ENCODE peak calls at places on chromosome 11, in four cellular contexts. B is CD4-positive, alpha-beta T cell; V is AG09309; W is left ventricle myocardium inferior. J is an unnamed sample.

GRCh38 chr11:93570759-93571413 is 27.7 kb upstream of the SMCO4 start:
- DNase-seq in V (peak; percentile 41), W (no peak), B (no peak), J (peak; percentile 32)

GRCh38 chr11:66011239-66011784 is 496 bp upstream of the CST6 start:
- DNase-seq in W (no peak), V (no peak), B (no peak), J (no peak)

GRCh38 chr11:116373107-116373506 is 399.7 kb downstream of the BUD13 start:
- DNase-seq in W (no peak), B (no peak), V (no peak), J (no peak)

GRCh38 chr11:130315354-130315970 is 745 bp upstream of the ZBTB44 start:
- DNase-seq in B (peak; percentile 41), V (no peak), W (peak; percentile 18), J (peak; percentile 22)

GRCh38 chr11:44622721-44623258 is 57.3 kb downstream of the CD82 start:
- DNase-seq in W (no peak), V (no peak), B (no peak), J (no peak)

GRCh38 chr11:118791961-118792578 is 1.1 kb upstream of the DDX6 start:
- DNase-seq in B (peak; percentile 30), W (no peak), V (no peak), J (peak; percentile 62)

GRCh38 chr11:3913921-3914320 is 58.5 kb downstream of the STIM1 start:
- DNase-seq in V (no peak), W (no peak), B (no peak), J (peak; percentile 44)

GRCh38 chr11:2609345-2609744 is 90.4 kb downstream of the KCNQ1OT1 start:
- DNase-seq in B (no peak), V (no peak), W (no peak), J (no peak)

GRCh38 chr11:69433741-69434140 is 47.7 kb upstream of the LINC01488 start:
- DNase-seq in V (no peak), B (no peak), W (peak; percentile 11), J (no peak)

GRCh38 chr11:45158891-45159605 is 12.6 kb downstream of the PRDM11 start:
- DNase-seq in B (no peak), V (no peak), W (no peak), J (no peak)

GRCh38 chr11:132300283-132300682 is 929.9 kb downstream of the NTM start:
- DNase-seq in W (no peak), B (no peak), V (no peak), J (peak; percentile 21)

GRCh38 chr11:126139541-126140091 is 71.8 kb downstream of the RPUSD4 start:
- DNase-seq in B (no peak), W (peak; percentile 53), V (no peak), J (no peak)

GRCh38 chr11:128318856-128319474 is 268.4 kb downstream of the ETS1 start:
- DNase-seq in B (peak; percentile 27), V (no peak), W (no peak), J (no peak)

GRCh38 chr11:489610-490185 is 17.3 kb downstream of the RNH1 start:
- DNase-seq in V (no peak), W (no peak), B (no peak), J (no peak)

GRCh38 chr11:113828186-113828585 is 47.2 kb downstream of the USP28 start:
- DNase-seq in W (no peak), B (no peak), V (no peak), J (no peak)

GRCh38 chr11:59173080-59173963 is 1.4 kb downstream of the DTX4 start:
- DNase-seq in V (no peak), W (no peak), B (no peak), J (peak; percentile 20)

GRCh38 chr11:131038597-131038996 is 122.3 kb upstream of the SNX19 start:
- DNase-seq in W (no peak), B (no peak), V (no peak), J (peak; percentile 42)

GRCh38 chr11:115672999-115673411 is 168.8 kb upstream of the CADM1 start:
- DNase-seq in V (peak; percentile 67), W (peak; percentile 30), B (no peak), J (peak; percentile 7)

GRCh38 chr11:61869636-61870428 is 21.5 kb downstream of the FADS3 start:
- DNase-seq in B (no peak), V (no peak), W (no peak), J (no peak)

GRCh38 chr11:118609380-118610219 is 2.2 kb downstream of the PHLDB1 start:
- DNase-seq in B (peak; percentile 4), W (no peak), V (no peak), J (peak; percentile 31)

GRCh38 chr11:70703141-70704052 is 305.1 kb downstream of the CTTN start:
- DNase-seq in B (no peak), W (no peak), V (no peak), J (no peak)

GRCh38 chr11:21933095-21933494 is 259.8 kb upstream of the ANO5 start:
- DNase-seq in B (no peak), V (no peak), W (no peak), J (peak; percentile 11)

DNA sequence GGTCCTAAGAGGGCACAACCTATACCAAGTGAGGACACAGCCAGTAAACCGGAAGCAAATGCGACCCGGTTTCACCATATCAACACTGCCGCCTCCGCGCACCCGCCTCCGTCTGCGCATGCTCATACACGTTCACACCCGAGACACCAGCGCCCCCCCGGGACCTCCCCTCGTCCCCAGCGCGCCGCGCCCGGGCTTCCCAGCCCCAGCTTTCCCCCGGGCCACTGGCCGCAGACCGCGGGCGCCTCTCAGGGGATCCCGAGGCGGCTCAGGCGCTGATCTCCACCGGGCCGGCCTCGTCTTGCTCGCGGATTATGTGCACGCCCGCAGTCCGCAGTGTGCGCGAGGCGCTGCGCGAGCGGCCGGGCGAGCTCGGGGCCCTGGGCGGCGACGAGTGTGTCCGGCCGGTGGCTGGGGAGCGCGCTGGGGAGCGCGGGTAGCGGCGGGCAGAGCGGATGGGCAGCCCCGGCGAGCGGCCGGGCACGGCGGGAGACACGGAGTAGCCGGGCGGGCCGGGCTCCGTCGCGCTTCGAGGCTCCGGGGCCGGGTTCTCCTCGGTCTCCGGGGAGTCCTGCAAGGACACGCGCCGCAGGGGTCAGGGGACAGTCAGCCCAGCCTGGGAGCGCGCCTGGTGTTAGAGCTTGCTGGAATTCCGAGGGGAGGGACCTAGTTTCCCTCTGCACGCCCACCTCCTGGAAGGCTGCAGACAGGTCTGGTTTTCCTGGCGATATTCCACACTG is 2.0 kb downstream of the HEPN1 start:
- DNase-seq in W (peak; percentile 81), B (peak; percentile 78), V (no peak), J (no peak)
- TF ChIP-seq CTCF in W (no peak), B (no peak), V (no peak), J (no peak)

GRCh38 chr11:123238297-123238696 is 43.2 kb upstream of the CLMP start:
- DNase-seq in W (peak; percentile 32), B (no peak), V (no peak), J (peak; percentile 12)

GRCh38 chr11:123235687-123236261 is 40.7 kb upstream of the CLMP start:
- DNase-seq in V (peak; percentile 57), B (no peak), W (no peak), J (no peak)

GRCh38 chr11:123233978-123234340 is 38.9 kb upstream of the CLMP start:
- DNase-seq in V (no peak), W (no peak), B (no peak), J (peak; percentile 22)

GRCh38 chr11:123233280-123233977 is 38.4 kb upstream of the CLMP start:
- DNase-seq in B (no peak), W (no peak), V (no peak), J (no peak)

GRCh38 chr11:123235117-123235686 is 40.2 kb upstream of the CLMP start:
- DNase-seq in B (peak; percentile 21), W (peak; percentile 48), V (no peak), J (peak; percentile 57)
- TF ChIP-seq CTCF in B (no peak), W (peak; percentile 58), V (peak; percentile 58), J (peak; percentile 51)

GRCh38 chr11:67532889-67533288 is 9.6 kb upstream of the CABP2 start:
- DNase-seq in W (no peak), V (no peak), B (no peak), J (no peak)

GRCh38 chr11:67528376-67528775 is 5.1 kb upstream of the CABP2 start:
- DNase-seq in B (no peak), V (no peak), W (no peak), J (no peak)

GRCh38 chr11:67534070-67534679 is 10.9 kb upstream of the CABP2 start:
- DNase-seq in V (no peak), W (no peak), B (no peak), J (peak; percentile 28)

GRCh38 chr11:67535577-67535976 is 12.3 kb upstream of the CABP2 start:
- DNase-seq in V (no peak), B (no peak), W (no peak), J (no peak)

DNA sequence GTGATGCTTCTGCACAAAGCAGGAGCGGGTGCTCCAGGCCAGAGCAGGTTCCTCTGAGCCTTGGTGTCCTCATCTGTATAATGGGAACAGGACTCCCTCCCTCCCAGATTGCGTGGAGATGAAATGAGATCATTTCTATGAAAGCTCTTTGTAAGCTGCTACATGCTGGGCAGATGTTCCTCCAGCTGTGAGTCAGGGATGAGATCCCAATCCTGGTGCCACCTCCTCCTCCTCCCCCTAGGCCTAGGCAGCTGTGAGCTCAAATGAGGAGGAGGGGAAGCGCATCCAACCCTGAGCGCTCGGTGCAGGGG is 7.0 kb upstream of the CABP2 start:
- DNase-seq in V (no peak), B (no peak), W (no peak), J (no peak)
- TF ChIP-seq CTCF in V (no peak), B (no peak), W (no peak), J (no peak)

GRCh38 chr11:67118801-67119576 is at the start of gene KDM2A:
- DNase-seq in V (peak; percentile 94), W (peak; percentile 99), B (peak; percentile 99), J (peak; percentile 99)
- TF ChIP-seq CTCF in V (no peak), W (peak; percentile 42), B (no peak), J (no peak)

GRCh38 chr11:133821776-133822175 is 23.5 kb downstream of the SPATA19 start:
- DNase-seq in B (no peak), V (no peak), W (peak; percentile 41), J (peak; percentile 79)

GRCh38 chr11:133818302-133818701 is 27.0 kb downstream of the SPATA19 start:
- DNase-seq in B (no peak), V (no peak), W (no peak), J (no peak)

GRCh38 chr11:133817449-133817848 is 27.9 kb downstream of the SPATA19 start:
- DNase-seq in B (no peak), W (no peak), V (no peak), J (no peak)

GRCh38 chr11:133819114-133819513 is 26.2 kb downstream of the SPATA19 start:
- DNase-seq in V (no peak), W (no peak), B (no peak), J (no peak)

DNA sequence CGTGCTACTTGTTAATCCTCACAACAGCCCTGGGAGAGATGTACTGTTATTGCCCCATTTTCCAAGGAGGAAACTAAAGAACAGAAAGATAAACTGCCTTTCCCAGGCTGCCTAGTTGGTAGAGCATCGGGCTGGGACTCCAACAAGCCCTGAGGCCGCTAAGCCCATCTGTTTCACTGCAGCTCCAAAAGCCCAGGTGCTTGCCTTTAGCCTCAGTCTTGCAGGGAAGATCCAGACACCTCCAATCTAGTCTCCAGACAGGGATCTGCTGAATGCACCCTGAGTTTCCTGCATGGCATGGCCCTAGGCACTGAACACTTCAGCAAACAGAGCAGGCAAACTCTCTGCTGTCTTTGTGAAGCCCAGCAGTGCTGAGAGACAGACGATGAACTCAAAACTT is 25.4 kb downstream of the SPATA19 start:
- DNase-seq in B (no peak), V (no peak), W (no peak), J (no peak)
- TF ChIP-seq CTCF in B (no peak), V (no peak), W (no peak), J (no peak)

J was measured in NB4.